ENCODE peak calls at places on chromosomes 6 and 20, in four cellular contexts. Q, L, X and I are unnamed samples.

GRCh38 chr20:2042400-2042799 is 48.5 kb upstream of the PDYN start:
- DNase-seq in Q (no peak), L (peak; percentile 59), X (peak; percentile 65), I (peak; percentile 64)

GRCh38 chr6:156612361-156612760 is 164.8 kb upstream of the ARID1B start:
- DNase-seq in Q (no peak), L (no peak), X (no peak), I (no peak)

GRCh38 chr6:158911746-158912158 is 88.2 kb downstream of the RSPH3 start:
- DNase-seq in Q (no peak), L (peak; percentile 22), X (no peak), I (peak; percentile 31)

GRCh38 chr6:148440877-148441453 is 98.3 kb downstream of the SASH1 start:
- DNase-seq in Q (peak; percentile 34), L (peak; percentile 93), X (peak; percentile 86), I (peak; percentile 69)

GRCh38 chr6:30847421-30847970 is 36.8 kb upstream of the DDR1 start:
- DNase-seq in Q (no peak), L (no peak), X (no peak), I (no peak)

GRCh38 chr20:47973519-47974233 is 188.4 kb upstream of the SULF2 start:
- DNase-seq in Q (no peak), L (peak; percentile 77), X (peak; percentile 58), I (no peak)

GRCh38 chr6:150741633-150742200 is 123.8 kb upstream of the MTHFD1L start:
- DNase-seq in Q (peak; percentile 23), L (peak; percentile 28), X (no peak), I (no peak)

GRCh38 chr6:72861935-72862432 is 240.1 kb downstream of the KCNQ5 start:
- DNase-seq in Q (no peak), L (peak; percentile 67), X (peak; percentile 65), I (peak; percentile 39)

GRCh38 chr6:31299511-31299910 is 27.6 kb upstream of the HLA-C start:
- DNase-seq in Q (no peak), L (no peak), X (no peak), I (no peak)

GRCh38 chr6:79589701-79590100 is 41.4 kb upstream of the SH3BGRL2 start:
- DNase-seq in Q (no peak), L (no peak), X (no peak), I (no peak)

GRCh38 chr6:149545258-149545753 is 537 bp downstream of the PPIL4 start:
- DNase-seq in Q (no peak), L (peak; percentile 28), X (peak; percentile 70), I (no peak)

GRCh38 chr20:16393297-16393696 is 180.0 kb downstream of the KIF16B start:
- DNase-seq in Q (no peak), L (no peak), X (no peak), I (no peak)

GRCh38 chr6:96032646-96033045 is 16.9 kb downstream of the FUT9 start:
- DNase-seq in Q (no peak), L (no peak), X (no peak), I (no peak)

GRCh38 chr6:99613705-99614429 is 7.2 kb downstream of the PRDM13 start:
- DNase-seq in Q (no peak), L (no peak), X (no peak), I (no peak)

GRCh38 chr20:59807909-59808728 is 125.3 kb downstream of the SYCP2 start:
- DNase-seq in Q (no peak), L (no peak), X (no peak), I (no peak)

GRCh38 chr20:60009826-60010616 is 51.8 kb downstream of the CDH26 start:
- DNase-seq in Q (no peak), L (peak; percentile 31), X (no peak), I (no peak)

GRCh38 chr20:45987108-45987780 is 15.2 kb upstream of the ZNF335 start:
- DNase-seq in Q (peak; percentile 61), L (peak; percentile 87), X (peak; percentile 33), I (peak; percentile 37)

GRCh38 chr20:41650221-41650948 is 32.2 kb upstream of the CHD6 start:
- DNase-seq in Q (no peak), L (peak; percentile 91), X (no peak), I (no peak)

GRCh38 chr6:10381133-10381829 is 33.6 kb downstream of the TFAP2A start:
- DNase-seq in Q (no peak), L (no peak), X (no peak), I (no peak)

GRCh38 chr6:77430506-77430905 is 32.8 kb downstream of the HTR1B start:
- DNase-seq in Q (no peak), L (no peak), X (no peak), I (no peak)

GRCh38 chr6:27541212-27541931 is 68.5 kb upstream of the ZNF184 start:
- DNase-seq in Q (peak; percentile 68), L (peak; percentile 61), X (peak; percentile 19), I (peak; percentile 52)

GRCh38 chr6:142384455-142385332 is 82.9 kb downstream of the ADGRG6 start:
- DNase-seq in Q (no peak), L (peak; percentile 35), X (peak; percentile 76), I (no peak)

GRCh38 chr6:159062564-159062945 is 17.8 kb upstream of the TAGAP start:
- DNase-seq in Q (no peak), L (no peak), X (no peak), I (no peak)

GRCh38 chr20:50645253-50646068 is 45.9 kb downstream of the RIPOR3 start:
- DNase-seq in Q (peak; percentile 80), L (peak; percentile 99), X (peak; percentile 97), I (peak; percentile 95)

GRCh38 chr20:58579069-58579818 is 64.0 kb upstream of the APCDD1L start:
- DNase-seq in Q (no peak), L (no peak), X (no peak), I (no peak)

GRCh38 chr20:51563141-51563596 is 20.6 kb upstream of the NFATC2 start:
- DNase-seq in Q (no peak), L (no peak), X (no peak), I (no peak)

GRCh38 chr20:56004611-56005388 is 519 bp downstream of the CBLN4 start:
- DNase-seq in Q (no peak), L (no peak), X (no peak), I (no peak)

GRCh38 chr20:24164360-24164759 is 175.8 kb upstream of the GGTLC1 start:
- DNase-seq in Q (no peak), L (peak; percentile 46), X (no peak), I (peak; percentile 11)

GRCh38 chr6:170233304-170234205 is 57.3 kb downstream of the DLL1 start:
- DNase-seq in Q (no peak), L (no peak), X (no peak), I (no peak)

GRCh38 chr6:111461860-111462259 is 21.2 kb downstream of the REV3L start:
- DNase-seq in Q (no peak), L (no peak), X (no peak), I (no peak)

GRCh38 chr20:11373391-11373790 is 544.3 kb upstream of the BTBD3 start:
- DNase-seq in Q (no peak), L (no peak), X (peak; percentile 35), I (no peak)

GRCh38 chr6:4567141-4567540 is 209.1 kb upstream of the CDYL start:
- DNase-seq in Q (no peak), L (peak; percentile 60), X (peak; percentile 80), I (peak; percentile 66)

GRCh38 chr20:9807176-9807575 is 31.7 kb downstream of the PAK5 start:
- DNase-seq in Q (no peak), L (no peak), X (no peak), I (no peak)

GRCh38 chr6:15264902-15265761 is 19.3 kb downstream of the JARID2 start:
- DNase-seq in Q (no peak), L (no peak), X (peak; percentile 74), I (no peak)

GRCh38 chr20:63252157-63252780 is 2.0 kb downstream of the NKAIN4 start:
- DNase-seq in Q (no peak), L (no peak), X (no peak), I (no peak)

GRCh38 chr20:63253438-63254236 is 626 bp downstream of the NKAIN4 start:
- DNase-seq in Q (no peak), L (no peak), X (no peak), I (no peak)

GRCh38 chr20:63254536-63255384 is 497 bp upstream of the NKAIN4 start:
- DNase-seq in Q (no peak), L (no peak), X (no peak), I (no peak)

GRCh38 chr20:63254237-63254535 is at the start of gene NKAIN4:
- DNase-seq in Q (no peak), L (no peak), X (no peak), I (no peak)

DNA sequence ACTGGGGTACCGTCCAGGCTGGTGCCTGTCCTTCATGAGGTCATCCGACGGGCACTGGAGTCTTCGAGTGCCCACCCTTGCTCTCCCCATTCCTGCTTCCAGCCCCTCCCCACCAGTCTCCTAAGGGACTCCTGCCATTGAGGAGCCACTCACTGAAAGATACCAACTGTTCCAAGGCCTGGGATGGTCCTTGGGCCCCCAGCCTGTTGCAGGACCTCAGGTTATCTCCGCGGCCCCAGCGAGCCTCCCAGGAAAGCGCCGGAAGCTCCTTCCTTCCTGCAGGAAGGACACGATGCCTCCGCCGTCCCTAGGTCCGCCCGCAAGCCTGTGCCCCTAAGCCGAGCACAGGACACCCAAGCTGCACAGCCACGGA is 1.2 kb downstream of the NKAIN4 start:
- DNase-seq in Q (no peak), L (no peak), X (no peak), I (no peak)
- H3K4me3 ChIP-seq in Q (no peak overlapping the region), L (no peak overlapping the region), X (no peak overlapping the region), I (no peak overlapping the region)

GRCh38 chr6:166336847-166337246 is 5.5 kb downstream of the SFT2D1 start:
- DNase-seq in Q (no peak), L (no peak), X (no peak), I (no peak)
- H3K4me1 ChIP-seq in Q (peaks cover 10% of the 10 kb centered on the region), L (no peaks in the 10 kb centered on the region), X (peaks cover 2% of the 10 kb centered on the region), I (peaks cover 6% of the 10 kb centered on the region)

GRCh38 chr20:53813728-53814459 is 220.3 kb upstream of the ZNF217 start:
- DNase-seq in Q (no peak), L (no peak), X (peak; percentile 7), I (no peak)
- H2AFZ ChIP-seq in Q (no peak overlapping the region), L (no peak overlapping the region), X (no peak overlapping the region), I (no peak overlapping the region)

GRCh38 chr20:44541957-44542356 is 20.1 kb upstream of the SERINC3 start:
- DNase-seq in Q (no peak), L (no peak), X (no peak), I (no peak)
- H3K4me3 ChIP-seq in Q (no peak overlapping the region), L (no peak overlapping the region), X (no peak overlapping the region), I (no peak overlapping the region)

GRCh38 chr6:11459002-11459658 is 78.4 kb upstream of the TMEM170B start:
- DNase-seq in Q (no peak), L (no peak), X (no peak), I (no peak)

GRCh38 chr6:11460001-11460668 is 77.4 kb upstream of the TMEM170B start:
- DNase-seq in Q (no peak), L (peak; percentile 31), X (peak; percentile 23), I (peak; percentile 46)

GRCh38 chr6:11460837-11461661 is 76.5 kb upstream of the TMEM170B start:
- DNase-seq in Q (no peak), L (no peak), X (no peak), I (no peak)

GRCh38 chr6:11458509-11458908 is 79.0 kb upstream of the TMEM170B start:
- DNase-seq in Q (no peak), L (no peak), X (no peak), I (no peak)

GRCh38 chr6:11462742-11463414 is 74.7 kb upstream of the TMEM170B start:
- DNase-seq in Q (no peak), L (no peak), X (no peak), I (no peak)
- H3K4me1 ChIP-seq in Q (no peaks in the 10 kb centered on the region), L (peaks cover 6% of the 10 kb centered on the region), X (no peaks in the 10 kb centered on the region), I (no peaks in the 10 kb centered on the region)